ENCODE peak calls at places on chromosomes 2 and 18, in six cellular contexts. Z, K, A, C, T and F are unnamed samples.

GRCh38 chr18:77360315-77361186 is 110.9 kb downstream of the GALR1 start:
- DNase-seq in Z (no peak), K (no peak), A (no peak), C (no peak), T (no peak), F (no peak)

GRCh38 chr2:110104025-110104771 is 11.4 kb downstream of the MALL start:
- DNase-seq in Z (peak; percentile 83), K (no peak), A (no peak), C (no peak), T (no peak), F (peak; percentile 24)

GRCh38 chr2:9982248-9982647 is 30.8 kb downstream of the GRHL1 start:
- DNase-seq in Z (no peak), K (no peak), A (no peak), C (no peak), T (no peak), F (no peak)

GRCh38 chr18:49878996-49879585 is 65.8 kb upstream of the ACAA2 start:
- DNase-seq in Z (no peak), K (no peak), A (no peak), C (no peak), T (no peak), F (no peak)

GRCh38 chr2:238107525-238108422 is 7.6 kb downstream of the ESPNL start:
- DNase-seq in Z (no peak), K (peak; percentile 81), A (peak; percentile 28), C (peak; percentile 70), T (peak; percentile 30), F (peak; percentile 52)

GRCh38 chr2:232668805-232669444 is 28.2 kb upstream of the GIGYF2 start:
- DNase-seq in Z (peak; percentile 32), K (peak; percentile 38), A (no peak), C (no peak), T (peak; percentile 26), F (no peak)

GRCh38 chr18:57210101-57210661 is 63.3 kb downstream of the BOD1L2 start:
- DNase-seq in Z (peak; percentile 76), K (peak; percentile 45), A (no peak), C (no peak), T (peak; percentile 12), F (peak; percentile 63)

GRCh38 chr2:178522950-178523595 is 42.8 kb downstream of the PLEKHA3 start:
- DNase-seq in Z (peak; percentile 84), K (peak; percentile 61), A (peak; percentile 85), C (peak; percentile 57), T (peak; percentile 97), F (peak; percentile 78)

GRCh38 chr2:13858626-13859025 is 773.9 kb upstream of the LRATD1 start:
- DNase-seq in Z (no peak), K (no peak), A (no peak), C (peak; percentile 3), T (no peak), F (no peak)

GRCh38 chr2:67876176-67876575 is 186.6 kb downstream of the C1D start:
- DNase-seq in Z (no peak), K (no peak), A (no peak), C (no peak), T (no peak), F (no peak)

GRCh38 chr18:58541137-58541788 is 87.6 kb downstream of the ALPK2 start:
- DNase-seq in Z (peak; percentile 67), K (no peak), A (no peak), C (no peak), T (peak; percentile 20), F (peak; percentile 23)

GRCh38 chr2:23809168-23809567 is 117.8 kb downstream of the ATAD2B start:
- DNase-seq in Z (no peak), K (no peak), A (no peak), C (no peak), T (no peak), F (no peak)

GRCh38 chr18:57748770-57749603 is 54.1 kb downstream of the ATP8B1 start:
- DNase-seq in Z (peak; percentile 61), K (peak; percentile 76), A (no peak), C (peak; percentile 28), T (no peak), F (no peak)

GRCh38 chr2:220528180-220528579 is 900.8 kb downstream of the SLC4A3 start:
- DNase-seq in Z (no peak), K (no peak), A (no peak), C (no peak), T (no peak), F (no peak)

GRCh38 chr18:32552421-32553030 is 81.8 kb upstream of the GAREM1 start:
- DNase-seq in Z (peak; percentile 70), K (peak; percentile 68), A (peak; percentile 51), C (no peak), T (peak; percentile 65), F (no peak)

GRCh38 chr18:24499814-24500601 is 39.6 kb downstream of the HRH4 start:
- DNase-seq in Z (no peak), K (no peak), A (no peak), C (no peak), T (no peak), F (no peak)

GRCh38 chr2:239832995-239833727 is 192.0 kb downstream of the NDUFA10 start:
- DNase-seq in Z (no peak), K (no peak), A (peak; percentile 5), C (no peak), T (no peak), F (no peak)

GRCh38 chr2:159518321-159519005 is 97.9 kb downstream of the BAZ2B start:
- DNase-seq in Z (no peak), K (no peak), A (no peak), C (no peak), T (no peak), F (no peak)

GRCh38 chr2:42211291-42211690 is 42.1 kb downstream of the EML4 start:
- DNase-seq in Z (no peak), K (no peak), A (no peak), C (no peak), T (no peak), F (no peak)
- TF ChIP-seq CHD2 in Z (no peak), K (no peak), A (no peak), C (no peak), T (no peak), F (no peak)

GRCh38 chr18:45403341-45404049 is 211.8 kb upstream of the SLC14A2 start:
- DNase-seq in Z (no peak), K (no peak), A (no peak), C (no peak), T (no peak), F (no peak)

GRCh38 chr18:45399146-45399545 is 216.1 kb upstream of the SLC14A2 start:
- DNase-seq in Z (no peak), K (no peak), A (no peak), C (no peak), T (no peak), F (no peak)

GRCh38 chr18:45399643-45400042 is 215.6 kb upstream of the SLC14A2 start:
- DNase-seq in Z (no peak), K (no peak), A (no peak), C (no peak), T (no peak), F (no peak)

GRCh38 chr18:45398448-45398847 is 216.8 kb upstream of the SLC14A2 start:
- DNase-seq in Z (no peak), K (no peak), A (no peak), C (no peak), T (no peak), F (no peak)

GRCh38 chr18:45402485-45403056 is 212.7 kb upstream of the SLC14A2 start:
- DNase-seq in Z (no peak), K (no peak), A (no peak), C (no peak), T (no peak), F (no peak)
- TF ChIP-seq CHD2 in Z (no peak), K (no peak), A (no peak), C (no peak), T (no peak), F (no peak)

GRCh38 chr2:46584134-46584533 is 104.8 kb downstream of the TMEM247 start:
- DNase-seq in Z (no peak), K (no peak), A (no peak), C (no peak), T (no peak), F (no peak)
- TF ChIP-seq CHD2 in Z (no peak), K (no peak), A (no peak), C (no peak), T (no peak), F (no peak)

DNA sequence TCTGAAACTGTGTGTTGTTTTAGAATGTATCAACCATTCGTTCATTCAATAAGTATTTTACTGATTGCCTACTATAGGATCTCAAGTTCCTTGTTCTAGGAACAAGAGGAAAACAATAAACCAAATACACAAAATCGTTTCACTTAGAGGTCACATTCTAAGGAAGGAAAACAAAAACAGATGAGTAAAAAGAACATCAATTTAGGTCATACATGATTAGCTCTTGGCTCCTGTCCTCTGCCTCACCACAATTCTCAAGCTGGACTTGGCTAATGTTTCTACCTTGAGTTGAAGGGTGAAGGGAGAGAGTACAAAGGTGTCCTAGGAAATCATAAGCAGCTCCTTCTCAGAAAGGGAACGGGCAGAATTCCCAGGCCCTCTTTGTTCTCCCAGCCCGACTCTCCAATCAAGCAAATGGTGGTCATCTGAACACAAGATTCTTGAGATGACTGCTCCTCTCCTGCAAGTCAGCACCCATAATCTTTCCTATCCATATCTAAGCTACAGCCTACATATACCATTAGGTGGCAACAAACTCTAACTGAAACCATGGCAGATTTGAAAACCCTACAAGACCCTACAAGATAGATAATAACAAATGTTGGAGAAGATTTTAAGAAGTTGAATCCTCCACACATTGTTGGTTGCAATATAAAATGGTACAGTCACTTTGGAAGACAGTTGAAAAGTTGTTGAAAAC is 76.0 kb downstream of the CBLN2 start:
- DNase-seq in Z (no peak), K (no peak), A (no peak), C (no peak), T (no peak), F (no peak)
- TF ChIP-seq CHD2 in Z (no peak), K (no peak), A (no peak), C (no peak), T (no peak), F (no peak)

GRCh38 chr18:13382990-13383821 is 164.6 kb downstream of the LDLRAD4 start:
- DNase-seq in Z (no peak), K (no peak), A (no peak), C (no peak), T (no peak), F (no peak)

GRCh38 chr18:13382683-13382989 is 164.1 kb downstream of the LDLRAD4 start:
- DNase-seq in Z (no peak), K (no peak), A (no peak), C (no peak), T (no peak), F (no peak)

GRCh38 chr18:13380671-13381070 is 162.1 kb downstream of the LDLRAD4 start:
- DNase-seq in Z (no peak), K (no peak), A (no peak), C (no peak), T (no peak), F (no peak)

GRCh38 chr18:13381331-13381730 is 162.8 kb downstream of the LDLRAD4 start:
- DNase-seq in Z (no peak), K (no peak), A (no peak), C (no peak), T (no peak), F (no peak)

DNA sequence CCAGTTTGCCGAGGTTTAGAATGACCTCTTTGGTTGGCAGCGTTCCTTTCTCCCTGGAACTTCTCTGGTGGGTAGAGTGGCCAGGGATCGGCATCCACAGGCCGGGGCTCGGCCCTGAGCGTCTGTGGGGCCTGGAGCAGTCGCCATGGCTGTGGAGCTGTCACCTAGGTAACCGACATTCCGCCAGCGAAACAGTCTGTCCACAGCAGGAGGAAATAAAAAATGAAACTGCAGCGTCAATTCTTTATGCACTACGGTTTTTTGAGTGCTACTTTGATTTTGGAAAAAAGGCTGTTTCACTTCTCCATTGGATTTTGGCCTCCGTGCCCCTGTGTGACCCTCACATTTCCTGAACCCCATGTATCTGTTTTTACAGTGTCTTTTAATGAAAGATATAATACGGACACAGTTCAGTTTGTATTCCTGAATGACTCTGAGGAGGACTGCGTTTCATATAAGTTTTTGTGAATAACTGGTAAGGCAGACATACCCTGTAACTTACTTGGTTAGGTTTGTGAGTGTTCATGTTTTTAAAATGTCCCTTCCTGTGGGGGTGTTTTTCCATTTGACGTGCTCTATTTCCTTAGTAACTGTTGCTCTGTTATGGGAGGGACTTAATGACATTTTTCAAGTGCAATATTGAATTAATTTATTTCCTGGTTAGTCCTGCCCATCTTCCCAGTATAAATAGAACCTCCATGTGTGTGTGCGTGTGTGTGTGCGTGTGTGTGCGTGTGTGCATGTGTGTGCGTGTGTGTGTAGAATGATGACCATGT is 163.5 kb downstream of the LDLRAD4 start:
- DNase-seq in Z (peak; percentile 4), K (no peak), A (peak; percentile 73), C (no peak), T (no peak), F (no peak)
- TF ChIP-seq CHD2 in Z (no peak), K (no peak), A (no peak), C (no peak), T (no peak), F (no peak)